ENCODE peak calls at places on chromosomes 1 and 21, in five cellular contexts. H is astrocyte of the spinal cord, O is HFF-Myc, E is epithelial cell of esophagus, N is transverse colon. R is an unnamed sample.

GRCh38 chr1:48036693-48037386 is 39.7 kb upstream of the TRABD2B start:
- DNase-seq in H (peak; percentile 20), O (peak; percentile 33), E (peak; percentile 26), N (no peak), R (no peak)

GRCh38 chr1:3081171-3081683 is 12.2 kb downstream of the PRDM16 start:
- DNase-seq in H (no peak), O (no peak), E (no peak), N (no peak), R (no peak)

GRCh38 chr1:24786191-24786590 is 40.9 kb downstream of the CLIC4 start:
- DNase-seq in H (no peak), O (no peak), E (peak; percentile 63), N (no peak), R (peak; percentile 33)

GRCh38 chr1:170355267-170355801 is 176.6 kb upstream of the GORAB start:
- DNase-seq in H (peak; percentile 28), O (no peak), E (no peak), N (no peak), R (no peak)

GRCh38 chr1:228094432-228095016 is 8.6 kb downstream of the C1orf35 start:
- DNase-seq in H (no peak), O (no peak), E (no peak), N (peak; percentile 6), R (no peak)

GRCh38 chr1:89615676-89616598 is 17.0 kb upstream of the LRRC8C start:
- DNase-seq in H (no peak), O (no peak), E (peak; percentile 82), N (peak; percentile 30), R (no peak)

GRCh38 chr1:32398401-32398800 is 4.2 kb upstream of the BSDC1 start:
- DNase-seq in H (peak; percentile 6), O (no peak), E (no peak), N (no peak), R (no peak)

GRCh38 chr1:45926302-45926701 is 122.9 kb downstream of the MAST2 start:
- DNase-seq in H (no peak), O (no peak), E (no peak), N (no peak), R (no peak)

GRCh38 chr21:42621166-42621827 is 32.1 kb upstream of the PDE9A start:
- DNase-seq in H (no peak), O (no peak), E (peak; percentile 39), N (peak; percentile 58), R (no peak)

GRCh38 chr1:75174031-75174760 is 40.0 kb downstream of the LHX8 start:
- DNase-seq in H (no peak), O (no peak), E (no peak), N (no peak), R (no peak)

GRCh38 chr1:155940993-155941844 is at the start of gene RXFP4:
- DNase-seq in H (no peak), O (no peak), E (peak; percentile 34), N (peak; percentile 87), R (no peak)

GRCh38 chr1:11529330-11529729 is 50.4 kb downstream of the DISP3 start:
- DNase-seq in H (no peak), O (no peak), E (no peak), N (no peak), R (no peak)

GRCh38 chr1:53108646-53109580 is 33.5 kb downstream of the SLC1A7 start:
- DNase-seq in H (no peak), O (no peak), E (peak; percentile 53), N (no peak), R (peak; percentile 59)

GRCh38 chr1:36351222-36351977 is 28.0 kb upstream of the EVA1B start:
- DNase-seq in H (peak; percentile 87), O (peak; percentile 91), E (peak; percentile 88), N (no peak), R (no peak)

GRCh38 chr1:51421961-51422360 is 91.6 kb upstream of the TTC39A start:
- DNase-seq in H (peak; percentile 75), O (peak; percentile 15), E (peak; percentile 40), N (no peak), R (no peak)

GRCh38 chr1:164983023-164983650 is 373.4 kb downstream of the LMX1A start:
- DNase-seq in H (no peak), O (no peak), E (no peak), N (no peak), R (no peak)

GRCh38 chr1:208300084-208300770 is 56.0 kb upstream of the PLXNA2 start:
- DNase-seq in H (no peak), O (no peak), E (no peak), N (no peak), R (no peak)

GRCh38 chr1:235648407-235648907 is 1.1 kb downstream of the GNG4 start:
- DNase-seq in H (no peak), O (no peak), E (no peak), N (peak; percentile 64), R (no peak)

GRCh38 chr1:25223471-25223870 is 8.8 kb downstream of the SYF2 start:
- DNase-seq in H (no peak), O (no peak), E (peak; percentile 40), N (no peak), R (no peak)

GRCh38 chr1:233409540-233409939 is 82.0 kb downstream of the MAP3K21 start:
- DNase-seq in H (no peak), O (no peak), E (no peak), N (no peak), R (no peak)

GRCh38 chr1:191839891-191840290 is 318.4 kb upstream of the RGS18 start:
- DNase-seq in H (peak; percentile 12), O (no peak), E (peak; percentile 43), N (no peak), R (no peak)

GRCh38 chr1:4176841-4177240 is 276.8 kb upstream of the C1orf174 start:
- DNase-seq in H (no peak), O (no peak), E (no peak), N (no peak), R (no peak)

GRCh38 chr1:185401019-185401418 is 84.0 kb upstream of the IVNS1ABP start:
- DNase-seq in H (peak; percentile 92), O (no peak), E (peak; percentile 94), N (no peak), R (peak; percentile 76)

GRCh38 chr1:178238722-178239510 is 145.0 kb downstream of the RASAL2 start:
- DNase-seq in H (peak; percentile 97), O (peak; percentile 85), E (peak; percentile 99), N (no peak), R (peak; percentile 99)

DNA sequence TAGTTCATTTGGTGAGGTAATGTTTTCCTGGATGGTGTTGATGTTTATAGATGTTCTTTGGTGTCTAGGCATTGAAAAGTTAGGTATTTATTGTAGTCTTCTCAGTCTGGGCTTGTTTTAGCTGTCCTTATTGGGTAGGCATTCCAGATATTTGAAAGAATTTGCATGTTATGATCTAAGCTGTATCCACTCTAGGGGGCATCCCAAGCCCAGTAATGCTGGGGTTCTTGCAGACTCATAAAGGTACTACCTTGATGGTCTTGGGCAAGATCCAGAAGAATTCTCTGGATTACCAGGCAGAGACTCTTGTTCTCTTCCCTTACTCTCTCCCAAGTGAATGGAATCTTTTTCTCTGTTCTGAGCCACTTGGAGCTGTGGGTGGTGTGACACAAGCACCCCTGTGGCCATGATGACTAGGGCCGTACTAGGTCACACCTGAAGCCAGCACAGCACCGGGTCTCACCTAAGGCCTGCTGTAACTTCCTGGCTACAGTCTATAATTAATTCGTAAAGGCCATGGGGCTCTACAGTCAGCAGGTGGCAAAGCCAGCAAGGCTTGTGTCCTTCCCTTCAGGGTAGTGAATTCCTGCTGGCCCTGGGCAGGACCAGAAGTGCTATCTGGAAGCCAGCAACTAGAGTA is 74.8 kb upstream of the PDE4B start:
- DNase-seq in H (peak; percentile 45), O (no peak), E (peak; percentile 8), N (no peak), R (peak; percentile 42)
- TF ChIP-seq CTCF in H (peak; percentile 31), O (no peak), E (no peak), N (peak; percentile 9), R (peak; percentile 49)

GRCh38 chr21:45973475-45974072 is 8.0 kb upstream of the COL6A1 start:
- DNase-seq in H (peak; percentile 90), O (no peak), E (peak; percentile 25), N (peak; percentile 76), R (no peak)

GRCh38 chr21:45976666-45977335 is 4.8 kb upstream of the COL6A1 start:
- DNase-seq in H (no peak), O (no peak), E (no peak), N (peak; percentile 10), R (no peak)

GRCh38 chr21:45972716-45973474 is 8.7 kb upstream of the COL6A1 start:
- DNase-seq in H (peak; percentile 89), O (peak; percentile 96), E (no peak), N (peak; percentile 52), R (no peak)

GRCh38 chr21:45974073-45975016 is 7.2 kb upstream of the COL6A1 start:
- DNase-seq in H (peak; percentile 89), O (peak; percentile 75), E (no peak), N (peak; percentile 31), R (no peak)

DNA sequence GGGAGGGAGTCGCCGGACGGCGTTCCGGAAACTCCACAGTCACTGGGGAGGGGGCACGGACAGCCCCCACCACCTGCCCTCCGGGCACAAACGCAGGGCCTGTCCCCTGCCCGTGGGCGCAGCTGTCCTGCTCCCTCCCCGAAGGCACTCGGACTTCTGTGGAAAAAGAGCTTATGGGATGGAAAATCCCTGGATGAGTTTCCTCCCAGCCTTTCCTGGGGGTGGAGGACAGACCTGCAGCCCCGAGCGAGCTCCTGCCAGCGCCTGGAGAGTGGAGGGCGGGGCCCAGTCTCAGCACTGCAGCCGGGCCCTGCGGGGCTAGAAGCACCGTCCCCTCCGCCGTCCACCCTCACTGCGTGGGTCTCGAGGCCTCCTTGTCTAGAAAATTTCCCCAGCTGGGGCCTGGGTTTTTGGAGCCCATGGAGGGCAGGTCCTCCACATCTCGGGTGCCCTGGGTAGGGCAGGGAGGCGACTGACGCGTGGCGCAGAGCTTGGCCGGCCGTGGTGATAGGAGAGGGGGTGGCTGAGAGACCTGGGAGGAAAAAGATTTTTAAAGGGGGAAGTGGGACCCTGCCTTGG is 6.5 kb upstream of the COL6A1 start:
- DNase-seq in H (peak; percentile 51), O (no peak), E (no peak), N (peak; percentile 57), R (no peak)
- H3K4me3 ChIP-seq in H (no peak overlapping the region), O (peak overlapping the region; percentile 44), E (no peak overlapping the region), N (peak overlapping the region; percentile 7), R (peak overlapping the region; percentile 50)

GRCh38 chr1:240800291-240800690 is 188.3 kb upstream of the GREM2 start:
- DNase-seq in H (no peak), O (no peak), E (no peak), N (no peak), R (no peak)
- TF ChIP-seq CTCF in H (no peak), O (no peak), E (no peak), N (no peak), R (no peak)

GRCh38 chr1:150979723-150980056 is 2.4 kb upstream of the ANXA9 start:
- DNase-seq in H (no peak), O (no peak), E (no peak), N (no peak), R (no peak)
- H3K4me3 ChIP-seq in H (no peak overlapping the region), O (no peak overlapping the region), E (no peak overlapping the region), N (no peak overlapping the region), R (no peak overlapping the region)

GRCh38 chr1:216562383-216562782 is 139.1 kb upstream of the USH2A start:
- DNase-seq in H (no peak), O (no peak), E (no peak), N (no peak), R (no peak)
- TF ChIP-seq CTCF in H (peak; percentile 32), O (no peak), E (peak; percentile 20), N (no peak), R (no peak)

DNA sequence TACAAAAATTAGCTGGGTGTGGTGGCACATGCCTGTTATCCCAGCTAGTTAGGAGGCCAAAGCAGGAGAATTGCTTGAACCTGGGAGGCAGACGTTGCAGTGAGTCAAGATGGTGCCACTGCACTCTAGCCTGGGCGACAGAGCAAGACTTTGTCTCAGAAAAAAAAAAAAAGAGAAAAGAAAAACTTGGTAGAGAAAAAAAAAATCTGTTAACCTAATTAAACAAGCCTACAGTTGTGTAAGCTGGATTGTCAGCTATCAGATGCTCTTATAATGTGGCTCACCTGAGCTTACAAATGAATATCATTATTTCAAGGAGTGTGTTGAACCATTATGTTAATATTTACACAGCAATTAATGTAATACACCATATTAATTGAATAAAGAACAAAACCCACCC is 26.4 kb upstream of the EYA3 start:
- DNase-seq in H (no peak), O (no peak), E (no peak), N (no peak), R (no peak)
- H3K4me3 ChIP-seq in H (no peak overlapping the region), O (no peak overlapping the region), E (no peak overlapping the region), N (no peak overlapping the region), R (no peak overlapping the region)

R was measured in AG09309.